ENCODE peak calls at places on chromosomes 4 and X, in eight cellular contexts. M is HCT116, D is WERI-Rb-1, P is body of pancreas, Z is sigmoid colon, R is HL-60, S is neuronal stem cell, T is dorsolateral prefrontal cortex. B is an unnamed sample.

GRCh38 chrX:123665197-123665596 is 67.7 kb downstream of the THOC2 start:
- DNase-seq in T (no peak), Z (no peak), D (no peak), M (no peak), P (no peak), S (no peak), R (no peak), B (no peak)

GRCh38 chrX:69229436-69229835 is 64.2 kb upstream of the PJA1 start:
- DNase-seq in Z (no peak), P (no peak), T (no peak), M (no peak), D (no peak), S (no peak), R (no peak), B (no peak)

GRCh38 chr4:125368684-125369083 is 53.9 kb downstream of the FAT4 start:
- DNase-seq in M (no peak), P (no peak), Z (no peak), S (no peak), D (no peak), T (no peak), R (no peak), B (no peak)

GRCh38 chr4:111652206-111652605 is 493.0 kb upstream of the FAM241A start:
- DNase-seq in M (no peak), R (no peak), Z (no peak), S (no peak), P (no peak), T (no peak), D (no peak), B (no peak)

GRCh38 chrX:144681501-144681900 is 565.8 kb upstream of the SPANXN1 start:
- DNase-seq in M (no peak), P (no peak), R (no peak), T (no peak), S (no peak), D (no peak), Z (no peak), B (no peak)

GRCh38 chr4:93814722-93815121 is 13.8 kb upstream of the ATOH1 start:
- DNase-seq in R (peak), D (no peak), M (no peak), Z (peak), T (no peak), S (no peak), P (no peak), B (peak)

GRCh38 chr4:13627606-13628301 is at the start of gene BOD1L1:
- DNase-seq in S (peak), T (peak), R (peak), Z (peak), D (peak), M (peak), P (peak), B (peak)

GRCh38 chr4:82561745-82562552 is at the start of gene TMEM150C:
- DNase-seq in P (peak), D (peak), T (peak), R (no peak), M (no peak), Z (no peak), S (peak), B (peak)

GRCh38 chr4:13611283-13611842 is 16.2 kb downstream of the BOD1L1 start:
- DNase-seq in Z (no peak), D (no peak), R (no peak), S (no peak), T (no peak), P (no peak), M (no peak), B (no peak)

GRCh38 chr4:158302076-158302866 is 92.0 kb downstream of the TMEM144 start:
- DNase-seq in Z (no peak), M (no peak), T (no peak), P (no peak), S (no peak), R (no peak), D (no peak), B (no peak)

GRCh38 chr4:2570551-2571222 is 34.2 kb downstream of the FAM193A start:
- DNase-seq in P (no peak), S (no peak), M (no peak), T (no peak), Z (no peak), D (no peak), R (no peak), B (no peak)
- H3K27ac ChIP-seq in P (no peak), S (no peak), M (no peak), T (no peak), Z (peak), D (no peak), R (no peak), B (peak)

DNA sequence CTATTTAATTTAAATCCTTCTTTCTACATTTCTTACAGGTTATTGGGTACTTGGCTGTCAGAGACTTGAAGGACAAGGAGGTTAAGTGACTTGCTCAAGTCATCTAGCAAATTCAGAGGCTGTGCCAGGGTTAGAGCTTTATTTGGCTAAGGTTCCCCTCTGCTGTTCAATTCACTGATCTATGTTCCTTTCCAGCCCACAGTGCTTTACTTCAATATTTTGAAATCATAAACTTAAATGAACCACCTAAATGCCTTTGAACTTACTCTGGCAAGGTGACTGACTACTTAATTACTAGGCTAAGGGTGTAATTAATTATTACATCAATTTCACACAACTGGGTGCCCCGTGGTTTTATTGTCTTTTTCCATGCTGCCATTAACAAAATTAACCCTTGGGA is 288.7 kb downstream of the CAMK2D start:
- DNase-seq in M (no peak), P (no peak), S (no peak), D (no peak), T (no peak), R (no peak), Z (no peak), B (no peak)
- H3K27ac ChIP-seq in M (peak), P (no peak), S (no peak), D (no peak), T (no peak), R (no peak), Z (no peak), B (no peak)

DNA sequence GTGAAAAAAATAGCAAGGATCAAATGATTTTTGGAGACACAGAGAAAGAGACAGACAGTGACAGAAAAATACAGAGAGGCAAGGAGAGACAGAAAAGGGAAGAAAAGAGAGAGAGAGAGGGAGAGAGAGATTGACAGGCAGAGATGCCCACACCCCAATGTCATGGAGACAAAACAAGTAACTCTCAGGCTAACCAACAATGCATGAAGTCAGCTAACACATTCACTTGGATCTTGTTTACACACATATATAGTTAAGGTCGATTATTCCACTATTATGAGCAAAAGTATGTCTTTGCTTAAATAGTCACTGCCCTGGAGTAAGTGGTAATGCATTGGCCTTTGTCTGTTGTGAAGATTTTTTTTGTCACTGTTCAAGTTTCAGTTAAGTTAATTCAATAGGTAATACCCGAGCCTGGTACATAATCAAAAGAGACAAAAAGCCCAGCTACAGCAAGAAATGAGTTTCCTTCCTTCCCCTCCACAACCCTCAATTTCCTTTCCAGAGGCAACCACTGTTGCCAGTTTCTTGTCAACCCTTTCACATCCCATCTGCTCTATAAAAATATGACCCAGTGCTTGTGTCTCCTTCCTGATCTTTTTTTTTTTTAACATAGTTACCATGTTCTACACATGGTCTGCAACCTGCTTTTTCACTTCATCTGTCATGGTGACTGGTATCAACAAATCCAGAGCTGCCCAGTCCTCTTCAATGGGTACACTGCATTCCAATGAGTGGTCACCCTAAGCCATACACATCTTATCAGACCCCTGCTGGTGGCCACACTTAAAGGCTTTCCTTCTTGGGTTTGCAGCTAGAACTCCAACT is 52.1 kb downstream of the PROM1 start:
- DNase-seq in D (no peak), T (no peak), S (no peak), Z (no peak), P (no peak), M (no peak), R (no peak), B (no peak)
- H3K27ac ChIP-seq in D (no peak), T (no peak), S (peak), Z (no peak), P (peak), M (no peak), R (no peak), B (no peak)

DNA sequence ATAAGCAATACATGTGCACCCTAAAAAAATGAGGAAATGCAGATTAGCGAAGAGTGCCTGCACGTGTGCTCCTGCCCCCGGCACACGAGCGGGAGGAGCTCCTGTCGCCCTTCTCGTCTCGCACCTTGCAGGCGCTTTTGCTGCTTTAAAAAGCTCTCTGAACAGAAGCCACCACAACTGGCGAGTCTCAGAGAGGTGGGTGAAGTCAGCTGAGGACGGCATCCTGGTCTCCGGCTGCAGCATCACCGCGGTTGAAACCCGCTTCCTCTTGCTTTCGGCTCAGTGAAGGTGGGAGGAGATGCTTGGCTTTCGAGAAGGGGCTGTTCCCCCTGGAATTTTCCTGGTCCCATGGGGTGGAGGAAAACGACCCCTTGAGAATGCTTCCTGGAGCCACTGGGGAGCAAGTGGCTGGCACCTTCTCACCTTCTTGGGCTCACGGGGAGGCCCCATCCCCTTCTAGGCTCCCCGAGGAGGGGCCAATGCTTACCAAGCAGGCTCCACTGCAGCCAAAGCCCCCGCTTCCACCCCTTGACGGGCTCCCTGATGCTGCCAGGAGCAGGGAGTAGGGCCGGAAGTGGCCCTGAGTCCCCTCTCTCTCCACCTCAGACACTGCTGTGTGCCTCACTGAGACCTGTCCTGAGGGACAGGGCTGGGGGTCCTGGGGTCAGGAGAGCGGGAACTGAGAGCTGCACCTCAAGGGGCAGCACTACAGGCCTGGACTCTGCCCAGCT is 29.2 kb upstream of the MXD4 start:
- DNase-seq in Z (peak), T (peak), D (peak), S (no peak), R (peak), P (peak), M (no peak), B (no peak)
- H3K27ac ChIP-seq in Z (no peak), T (peak), D (no peak), S (no peak), R (no peak), P (no peak), M (no peak), B (no peak)

GRCh38 chr4:109418588-109418987 is 15.0 kb upstream of the SEC24B start:
- DNase-seq in T (no peak), S (no peak), Z (no peak), D (no peak), R (no peak), M (no peak), P (no peak), B (no peak)
- H3K27ac ChIP-seq in T (no peak), S (no peak), Z (no peak), D (no peak), R (no peak), M (no peak), P (no peak), B (no peak)

GRCh38 chr4:54233697-54234496 is 4.8 kb downstream of the PDGFRA start:
- DNase-seq in Z (peak), D (peak), M (peak), R (peak), P (peak), T (peak), S (peak), B (peak)

GRCh38 chr4:54231419-54232150 is 2.5 kb downstream of the PDGFRA start:
- DNase-seq in S (peak), D (no peak), Z (peak), T (no peak), M (no peak), R (no peak), P (peak), B (no peak)

GRCh38 chr4:54233128-54233696 is 4.1 kb downstream of the PDGFRA start:
- DNase-seq in Z (peak), S (peak), T (peak), P (peak), D (peak), M (peak), R (peak), B (peak)

GRCh38 chr4:54230479-54231418 is 1.7 kb downstream of the PDGFRA start:
- DNase-seq in Z (peak), S (peak), T (no peak), R (no peak), P (peak), M (no peak), D (no peak), B (no peak)

GRCh38 chr4:54232151-54232688 is 3.1 kb downstream of the PDGFRA start:
- DNase-seq in R (no peak), S (peak), D (no peak), Z (no peak), T (no peak), M (no peak), P (no peak), B (no peak)
- H3K27ac ChIP-seq in R (no peak), S (no peak), D (no peak), Z (peak), T (no peak), M (no peak), P (no peak), B (no peak)

GRCh38 chr4:85955614-85956295 is 404.1 kb downstream of the MAPK10 start:
- DNase-seq in R (no peak), S (no peak), M (no peak), T (no peak), D (no peak), Z (no peak), P (no peak), B (no peak)

GRCh38 chr4:85952982-85953650 is 406.7 kb downstream of the MAPK10 start:
- DNase-seq in D (no peak), R (no peak), S (no peak), M (no peak), T (no peak), Z (no peak), P (no peak), B (no peak)

GRCh38 chr4:85952518-85952917 is 407.3 kb downstream of the MAPK10 start:
- DNase-seq in Z (no peak), P (no peak), T (no peak), D (no peak), S (no peak), M (no peak), R (no peak), B (no peak)

GRCh38 chr4:85953651-85954018 is 406.2 kb downstream of the MAPK10 start:
- DNase-seq in S (no peak), T (no peak), D (no peak), Z (no peak), R (no peak), P (no peak), M (peak), B (no peak)

GRCh38 chr4:85956296-85956955 is 403.4 kb downstream of the MAPK10 start:
- DNase-seq in D (no peak), T (no peak), R (no peak), M (no peak), P (no peak), Z (no peak), S (no peak), B (no peak)
- H3K27ac ChIP-seq in D (no peak), T (no peak), R (no peak), M (no peak), P (no peak), Z (no peak), S (no peak), B (no peak)

DNA sequence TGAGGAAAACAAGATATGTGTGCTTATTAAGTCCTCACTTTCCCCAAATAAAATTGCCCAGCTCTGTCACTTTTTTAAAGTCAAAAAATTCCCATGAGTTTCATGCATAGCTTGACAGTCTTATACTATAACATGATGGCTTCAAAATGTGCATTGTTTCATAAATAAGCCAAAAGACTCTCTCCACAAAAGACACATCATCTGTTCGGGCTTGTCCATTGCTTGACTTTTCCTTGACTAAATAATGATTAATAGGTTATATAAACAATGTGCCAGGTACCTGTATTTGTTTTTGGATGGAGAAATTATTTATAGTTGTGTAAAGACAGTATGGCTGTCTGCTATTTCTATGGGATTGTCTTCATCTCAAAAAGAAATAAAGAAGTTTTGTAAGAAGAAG is 329.2 kb upstream of the KLF3 start:
- DNase-seq in S (no peak), T (no peak), Z (no peak), P (no peak), M (no peak), R (no peak), D (no peak), B (no peak)
- H3K27ac ChIP-seq in S (no peak), T (no peak), Z (no peak), P (no peak), M (no peak), R (peak), D (no peak), B (no peak)

DNA sequence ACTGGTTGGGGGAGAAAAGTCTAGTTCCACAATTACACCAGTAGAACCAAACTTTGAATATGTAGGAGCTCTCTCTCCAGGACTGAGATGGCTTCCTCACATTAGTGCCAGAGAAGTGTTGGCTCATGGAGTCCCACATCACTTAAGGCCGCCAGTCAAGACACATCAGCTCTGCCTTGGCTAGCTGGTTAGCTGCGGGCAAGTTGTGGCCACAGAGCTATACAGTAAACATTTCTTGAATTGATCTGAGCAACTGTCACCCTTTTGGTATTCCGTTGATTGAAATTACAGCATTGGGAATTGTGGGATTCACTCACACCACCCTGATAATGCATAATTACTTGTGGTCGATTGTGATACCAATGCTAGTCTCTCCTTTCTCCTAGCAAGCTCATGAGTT is 76.2 kb downstream of the LNX1 start:
- DNase-seq in Z (no peak), D (no peak), M (no peak), S (no peak), R (no peak), P (no peak), T (no peak), B (no peak)
- H3K27ac ChIP-seq in Z (no peak), D (no peak), M (no peak), S (no peak), R (no peak), P (no peak), T (no peak), B (no peak)

B was measured in substantia nigra.